ENCODE peak calls at places on chromosomes 6 and 20, in nine cellular contexts. G, J, M, B, L, Y, W, X and S are unnamed samples.

GRCh38 chr6:74867286-74867685 is 338.6 kb downstream of the COL12A1 start:
- DNase-seq in M (no peak), W (no peak), G (no peak), Y (no peak), L (no peak), X (no peak), B (peak), J (no peak), S (peak)

GRCh38 chr6:33885121-33886057 is 81.6 kb upstream of the MLN start:
- DNase-seq in B (peak), L (no peak), X (no peak), M (no peak), J (no peak), W (no peak), G (no peak), Y (no peak), S (peak)

GRCh38 chr20:38735172-38735571 is 10.9 kb downstream of the SLC32A1 start:
- DNase-seq in B (no peak), J (no peak), W (no peak), L (no peak), Y (no peak), M (no peak), X (no peak), G (no peak), S (no peak)

GRCh38 chr6:19880066-19880465 is 42.9 kb downstream of the ID4 start:
- DNase-seq in W (no peak), B (no peak), M (no peak), X (no peak), L (no peak), G (no peak), Y (no peak), J (no peak), S (no peak)

GRCh38 chr6:130743175-130743574 is 84.0 kb upstream of the SMLR1 start:
- DNase-seq in M (no peak), W (no peak), B (no peak), X (no peak), Y (no peak), G (no peak), L (no peak), J (no peak), S (no peak)

GRCh38 chr6:156107514-156108150 is 652.0 kb upstream of the NOX3 start:
- DNase-seq in Y (no peak), J (no peak), M (no peak), G (no peak), X (peak), W (no peak), B (no peak), L (no peak), S (no peak)

GRCh38 chr6:13766201-13766634 is 48.1 kb downstream of the MCUR1 start:
- DNase-seq in B (peak), X (no peak), M (no peak), Y (no peak), G (peak), W (no peak), L (no peak), J (no peak), S (peak)

GRCh38 chr20:61611401-61611800 is 359.3 kb downstream of the CDH4 start:
- DNase-seq in L (no peak), X (no peak), G (no peak), Y (no peak), J (no peak), M (no peak), B (no peak), W (no peak), S (no peak)

GRCh38 chr6:42525132-42525531 is 38.7 kb upstream of the UBR2 start:
- DNase-seq in M (no peak), X (no peak), Y (no peak), J (no peak), G (no peak), W (no peak), L (no peak), B (no peak), S (no peak)

GRCh38 chr20:17128206-17128605 is 98.6 kb upstream of the PCSK2 start:
- DNase-seq in G (no peak), Y (no peak), W (no peak), J (no peak), M (no peak), B (no peak), X (no peak), L (no peak), S (no peak)

GRCh38 chr6:79408598-79408997 is 128.6 kb downstream of the LCA5 start:
- DNase-seq in J (no peak), X (no peak), B (no peak), W (no peak), L (no peak), Y (no peak), M (no peak), G (no peak), S (no peak)

GRCh38 chr6:129766959-129767728 is 57.2 kb upstream of the ARHGAP18 start:
- DNase-seq in G (no peak), Y (peak), J (peak), X (peak), L (peak), B (peak), M (peak), W (peak), S (no peak)

GRCh38 chr20:19473894-19474293 is 261.5 kb downstream of the SLC24A3 start:
- DNase-seq in G (no peak), L (no peak), B (no peak), M (no peak), X (no peak), Y (no peak), J (no peak), W (no peak), S (no peak)

GRCh38 chr6:125406771-125407170 is 105.0 kb upstream of the HDDC2 start:
- DNase-seq in L (no peak), J (no peak), G (no peak), M (no peak), W (no peak), Y (no peak), B (no peak), X (no peak), S (no peak)

GRCh38 chr6:74128536-74128935 is 432.5 kb downstream of the CD109 start:
- DNase-seq in Y (no peak), J (no peak), B (peak), L (no peak), G (no peak), X (no peak), M (no peak), W (no peak), S (no peak)

GRCh38 chr6:53815381-53816119 is 20.7 kb downstream of the LRRC1 start:
- DNase-seq in G (no peak), M (no peak), Y (no peak), B (no peak), X (no peak), W (no peak), J (no peak), L (no peak), S (no peak)